ENCODE peak calls at places on chromosomes 7 and 10, in four cellular contexts. F is EH; A is activated CD4-positive, alpha-beta T cell treated with anti-CD3 and anti-CD28 coated beads, Interleukin-2, amount 50 U/mL, for 24 hours; P is T-helper 2 cell. V is an unnamed sample.
A peak's percentile ranks its signal among the peaks of the same experiment; 100 is the strongest.

GRCh38 chr10:34188221-34188620 is 626.9 kb downstream of the PARD3 start:
- DNase-seq in A (no peak), P (no peak), F (no peak), V (no peak)

GRCh38 chr7:21966271-21966670 is 20.6 kb upstream of the CDCA7L start:
- DNase-seq in F (no peak), A (no peak), P (no peak), V (no peak)

GRCh38 chr10:117226813-117227451 is 14.0 kb upstream of the SLC18A2 start:
- DNase-seq in A (no peak), F (peak; percentile 41), P (no peak), V (peak; percentile 76)

GRCh38 chr10:33803248-33803647 is 468.8 kb upstream of the NRP1 start:
- DNase-seq in P (no peak), F (peak; percentile 56), A (no peak), V (no peak)

GRCh38 chr10:24209421-24209770 is 458 bp downstream of the KIAA1217 start:
- DNase-seq in P (no peak), F (peak; percentile 67), A (no peak), V (peak; percentile 16)

GRCh38 chr10:90125406-90125805 is 424.0 kb downstream of the KIF20B start:
- DNase-seq in F (no peak), A (no peak), P (no peak), V (no peak)

GRCh38 chr7:121083138-121083789 is 94.8 kb downstream of the CPED1 start:
- DNase-seq in A (no peak), P (no peak), F (peak; percentile 67), V (no peak)

GRCh38 chr10:130013263-130013937 is 49.3 kb upstream of the EBF3 start:
- DNase-seq in P (no peak), F (no peak), A (no peak), V (no peak)

GRCh38 chr7:43791-44540 is 148.4 kb upstream of the FAM20C start:
- DNase-seq in P (no peak), A (no peak), F (no peak), V (no peak)

GRCh38 chr10:86599729-86600128 is 54.6 kb upstream of the OPN4 start:
- DNase-seq in F (no peak), P (no peak), A (no peak), V (peak; percentile 61)

GRCh38 chr10:44198096-44198779 is 186.7 kb downstream of the CXCL12 start:
- DNase-seq in A (no peak), F (peak; percentile 68), P (no peak), V (no peak)

GRCh38 chr7:76054129-76055120 is 6.5 kb downstream of the MDH2 start:
- DNase-seq in P (no peak), A (no peak), F (peak; percentile 60), V (peak; percentile 31)